ENCODE peak calls at places on chromosomes 6 and 20, in seven cellular contexts. V is central memory CD4-positive, alpha-beta T cell; Y is ureter; A is GM23338; Z is epithelial cell of esophagus; B is colonic mucosa; U is endothelial cell of umbilical vein. F is an unnamed sample.

GRCh38 chr6:137787016-137787415 is 80.0 kb upstream of the TNFAIP3 start:
- DNase-seq in V (no peak), U (no peak), Y (no peak), B (no peak), Z (no peak), A (no peak), F (no peak)

GRCh38 chr20:1327827-1328679 is 886 bp downstream of the SDCBP2 start:
- DNase-seq in A (no peak), Y (peak), B (peak), V (no peak), U (no peak), Z (no peak), F (no peak)

GRCh38 chr6:166351715-166352285 is 9.5 kb upstream of the SFT2D1 start:
- DNase-seq in Z (peak), Y (no peak), B (peak), U (no peak), V (no peak), A (peak), F (peak)

GRCh38 chr20:63091901-63092659 is 85.3 kb upstream of the BHLHE23 start:
- DNase-seq in V (no peak), Z (no peak), U (no peak), A (no peak), Y (peak), B (no peak), F (no peak)

GRCh38 chr20:53594068-53595017 is 704 bp upstream of the ZNF217 start:
- DNase-seq in V (peak), U (peak), B (peak), A (peak), Z (peak), Y (peak), F (peak)

GRCh38 chr20:8250539-8251200 is 118.6 kb downstream of the PLCB1 start:
- DNase-seq in Y (no peak), B (no peak), Z (no peak), V (no peak), A (no peak), U (no peak), F (no peak)

GRCh38 chr20:44547419-44547818 is 25.5 kb upstream of the SERINC3 start:
- DNase-seq in B (peak), Y (no peak), V (no peak), A (no peak), Z (no peak), U (no peak), F (no peak)

GRCh38 chr6:170157567-170158218 is 133.2 kb downstream of the DLL1 start:
- DNase-seq in Y (no peak), B (no peak), A (no peak), V (no peak), Z (no peak), U (no peak), F (no peak)

GRCh38 chr6:50145125-50145524 is 95.4 kb upstream of the DEFB112 start:
- DNase-seq in V (no peak), U (no peak), Y (no peak), B (no peak), Z (peak), A (peak), F (peak)

GRCh38 chr6:41286544-41287346 is at the start of gene TREM1:
- DNase-seq in A (peak), Y (no peak), Z (peak), V (no peak), U (no peak), B (no peak), F (no peak)

GRCh38 chr6:39189915-39190544 is 39.2 kb downstream of the KCNK5 start:
- DNase-seq in B (peak), Z (peak), Y (no peak), A (peak), V (no peak), U (no peak), F (peak)

GRCh38 chr6:152261179-152261578 is 376.0 kb downstream of the SYNE1 start:
- DNase-seq in Z (no peak), B (no peak), V (no peak), Y (no peak), U (no peak), A (no peak), F (no peak)

GRCh38 chr6:40997256-40997957 is 41.6 kb downstream of the UNC5CL start:
- DNase-seq in A (peak), V (no peak), Y (no peak), B (peak), U (peak), Z (peak), F (no peak)

GRCh38 chr6:73509851-73510250 is 11.0 kb downstream of the EEF1A1 start:
- DNase-seq in Z (no peak), U (no peak), Y (no peak), B (no peak), V (no peak), A (no peak), F (no peak)

GRCh38 chr20:13891575-13891974 is 98.8 kb downstream of the SEL1L2 start:
- DNase-seq in U (no peak), B (no peak), V (no peak), Z (no peak), A (no peak), Y (no peak), F (no peak)